ENCODE peak calls at places on chromosomes 12 and 14, in seven cellular contexts. G is neural progenitor cell, D is HepG2, Q is A549, C is prostate gland, E is BE2C, Z is sigmoid colon. F is an unnamed sample.

GRCh38 chr12:114213055-114213561 is 192.8 kb downstream of the TBX5 start:
- DNase-seq in D (no peak), Q (no peak), G (no peak), C (no peak), E (no peak), Z (no peak), F (no peak)

GRCh38 chr14:50542941-50543418 is 10.6 kb upstream of the MAP4K5 start:
- DNase-seq in D (peak; percentile 77), C (peak; percentile 44), G (peak; percentile 66), Z (no peak), E (peak; percentile 50), Q (peak; percentile 33), F (no peak)

GRCh38 chr12:50017047-50017446 is 8.2 kb downstream of the RACGAP1 start:
- DNase-seq in G (no peak), Q (no peak), Z (peak; percentile 92), C (no peak), D (no peak), E (no peak), F (no peak)

GRCh38 chr12:58540480-58541299 is 379.6 kb downstream of the LRIG3 start:
- DNase-seq in E (peak; percentile 65), G (peak; percentile 92), Q (peak; percentile 24), Z (peak; percentile 90), D (peak; percentile 60), C (peak; percentile 56), F (peak; percentile 40)

GRCh38 chr12:68804654-68805591 is 3.1 kb upstream of the MDM2 start:
- DNase-seq in G (no peak), C (no peak), Q (no peak), D (peak; percentile 88), Z (no peak), E (peak; percentile 10), F (no peak)

GRCh38 chr12:63862187-63863107 is 17.9 kb downstream of the SRGAP1 start:
- DNase-seq in Z (no peak), C (peak; percentile 24), Q (peak; percentile 67), E (no peak), D (peak; percentile 83), G (no peak), F (no peak)

GRCh38 chr14:75418779-75419768 is 8.7 kb upstream of the JDP2 start:
- DNase-seq in Z (no peak), Q (no peak), G (peak; percentile 78), C (peak; percentile 39), E (peak; percentile 28), D (no peak), F (no peak)

GRCh38 chr14:92924247-92924646 is 1.3 kb downstream of the CHGA start:
- DNase-seq in G (no peak), Q (no peak), Z (no peak), C (no peak), D (no peak), E (peak; percentile 53), F (no peak)

GRCh38 chr12:17954788-17955187 is 135.2 kb downstream of the RERGL start:
- DNase-seq in E (no peak), C (no peak), D (no peak), Q (peak; percentile 2), Z (no peak), G (peak; percentile 6), F (no peak)

GRCh38 chr14:102949801-102950451 is 27.5 kb downstream of the AMN start:
- DNase-seq in Z (peak; percentile 78), Q (no peak), C (peak; percentile 80), E (no peak), D (no peak), G (no peak), F (no peak)

GRCh38 chr14:105641075-105641937 is 114.9 kb downstream of the TMEM121 start:
- DNase-seq in G (no peak), D (no peak), E (no peak), C (no peak), Z (no peak), Q (no peak), F (no peak)

GRCh38 chr14:78253986-78254385 is 83.8 kb downstream of the NRXN3 start:
- DNase-seq in Z (no peak), Q (peak; percentile 36), C (no peak), G (no peak), E (no peak), D (no peak), F (peak; percentile 72)

GRCh38 chr14:25411933-25412757 is 362.2 kb upstream of the STXBP6 start:
- DNase-seq in G (peak; percentile 73), E (no peak), Q (no peak), Z (peak; percentile 69), C (no peak), D (no peak), F (no peak)

GRCh38 chr14:104091927-104092771 is 6.6 kb downstream of the ASPG start:
- DNase-seq in Z (no peak), Q (no peak), C (no peak), G (no peak), D (no peak), E (peak; percentile 7), F (no peak)

GRCh38 chr14:91278383-91278715 is 33.8 kb upstream of the GPR68 start:
- DNase-seq in C (no peak), E (no peak), Z (no peak), D (no peak), Q (no peak), G (no peak), F (no peak)

GRCh38 chr12:122140467-122141257 is 33.4 kb downstream of the IL31 start:
- DNase-seq in Z (no peak), Q (no peak), D (no peak), G (no peak), E (no peak), C (no peak), F (no peak)

GRCh38 chr14:57389646-57390036 is 745 bp upstream of the NAA30 start:
- DNase-seq in G (no peak), Q (no peak), Z (no peak), C (peak; percentile 7), E (no peak), D (no peak), F (no peak)

GRCh38 chr12:18403182-18403581 is 141.9 kb downstream of the PIK3C2G start:
- DNase-seq in G (no peak), E (no peak), Z (no peak), D (no peak), Q (no peak), C (no peak), F (no peak)

GRCh38 chr12:111431772-111432171 is 26.0 kb downstream of the SH2B3 start:
- DNase-seq in C (no peak), E (no peak), Z (no peak), Q (no peak), G (peak; percentile 57), D (no peak), F (no peak)

GRCh38 chr14:35261774-35262173 is 30.4 kb upstream of the PSMA6 start:
- DNase-seq in C (no peak), G (no peak), E (no peak), Q (no peak), Z (no peak), D (no peak), F (no peak)

GRCh38 chr12:6346942-6347341 is 5.1 kb upstream of the TNFRSF1A start:
- DNase-seq in Z (no peak), D (no peak), Q (no peak), G (no peak), C (no peak), E (no peak), F (no peak)

GRCh38 chr14:35331605-35332516 is 39.7 kb downstream of the PSMA6 start:
- DNase-seq in Q (no peak), E (no peak), C (peak; percentile 93), Z (no peak), G (no peak), D (peak; percentile 75), F (peak; percentile 50)

GRCh38 chr12:26425587-26426260 is 230.4 kb downstream of the SSPN start:
- DNase-seq in D (no peak), C (no peak), E (no peak), Q (no peak), G (no peak), Z (no peak), F (no peak)

GRCh38 chr12:47408171-47408871 is 297.5 kb downstream of the RPAP3 start:
- DNase-seq in Q (peak; percentile 22), E (no peak), Z (no peak), G (peak; percentile 39), D (peak; percentile 6), C (no peak), F (no peak)

GRCh38 chr12:1398673-1399072 is 195.7 kb downstream of the FBXL14 start:
- DNase-seq in C (no peak), E (no peak), Q (no peak), D (no peak), Z (no peak), G (no peak), F (no peak)

DNA sequence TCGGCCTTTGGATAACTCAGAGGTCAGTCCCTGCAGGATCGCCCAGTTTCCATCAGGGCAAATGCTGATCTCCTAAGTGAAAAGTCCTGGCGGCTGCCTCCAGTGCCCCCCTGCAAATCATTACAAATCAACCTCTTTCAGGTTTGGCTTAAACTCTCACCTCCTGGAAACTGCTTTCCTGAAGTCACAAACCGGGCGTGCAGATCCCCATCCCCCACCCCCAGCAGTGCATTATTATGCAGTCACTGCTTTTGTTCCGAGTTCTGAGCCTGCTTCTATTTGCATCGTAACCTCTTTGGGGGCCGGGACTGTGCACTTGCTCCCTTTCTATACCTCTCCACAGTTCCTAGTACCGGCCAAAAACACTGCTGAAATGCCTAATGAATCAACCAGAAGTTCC is at the start of gene USP44:
- DNase-seq in D (no peak), G (peak; percentile 83), C (no peak), Z (no peak), E (no peak), Q (no peak), F (no peak)
- H3K4me1 ChIP-seq in D (no peaks in the 10 kb centered on the region), G (peaks cover 36% of the 10 kb centered on the region), C (no peaks in the 10 kb centered on the region), Z (peaks cover 5% of the 10 kb centered on the region), E (no peaks in the 10 kb centered on the region), Q (no peaks in the 10 kb centered on the region), F (peaks cover 5% of the 10 kb centered on the region)

DNA sequence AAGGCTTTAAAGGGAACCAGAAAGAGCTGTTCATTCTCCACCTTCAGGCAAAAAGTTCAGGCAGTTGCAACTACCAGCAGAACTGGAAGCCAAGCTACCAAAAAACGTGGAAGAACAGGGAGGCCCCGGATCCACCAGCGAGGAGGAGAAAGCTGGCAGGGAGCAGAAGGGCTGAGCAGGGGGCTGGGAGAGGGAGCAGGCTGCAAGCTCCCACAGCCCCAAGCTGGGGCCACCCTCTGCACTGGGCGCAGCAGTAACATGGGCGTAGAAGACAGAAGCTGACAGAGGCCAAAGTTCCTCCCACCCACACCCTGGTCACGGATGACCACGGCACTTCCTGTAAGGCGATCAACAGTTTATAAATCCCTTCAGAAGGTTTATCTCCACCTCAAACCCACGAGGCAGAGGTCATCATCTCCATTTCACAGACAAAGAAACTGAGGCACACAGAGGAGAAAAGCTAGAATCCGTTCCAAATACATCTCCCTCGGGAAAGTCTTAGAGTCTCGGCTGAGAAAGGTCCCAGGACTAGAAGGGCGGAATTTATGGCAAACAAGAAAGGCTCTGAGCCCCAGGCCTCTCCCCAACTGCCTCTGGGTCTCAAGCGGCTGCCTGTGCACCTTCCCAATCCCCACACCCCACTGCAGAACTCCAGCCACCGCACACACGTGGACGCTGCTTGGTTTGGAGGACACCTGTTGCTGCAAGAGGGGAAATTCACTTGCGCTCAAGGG is 1.8 kb downstream of the CCDC85C start:
- DNase-seq in G (peak; percentile 30), Q (no peak), C (peak; percentile 23), Z (peak; percentile 81), D (peak; percentile 31), E (no peak), F (no peak)
- H3K4me1 ChIP-seq in G (peaks cover 58% of the 10 kb centered on the region), Q (peaks cover 65% of the 10 kb centered on the region), C (peaks cover 13% of the 10 kb centered on the region), Z (peaks cover 53% of the 10 kb centered on the region), D (peaks cover 60% of the 10 kb centered on the region), E (peaks cover 40% of the 10 kb centered on the region), F (peaks cover 33% of the 10 kb centered on the region)

GRCh38 chr12:104578453-104578852 is 121.7 kb downstream of the CHST11 start:
- DNase-seq in E (no peak), C (no peak), G (peak; percentile 11), Z (no peak), Q (peak; percentile 55), D (no peak), F (no peak)
- H3K4me1 ChIP-seq in E (peaks cover 32% of the 10 kb centered on the region), C (no peaks in the 10 kb centered on the region), G (no peaks in the 10 kb centered on the region), Z (no peaks in the 10 kb centered on the region), Q (peaks cover 53% of the 10 kb centered on the region), D (no peaks in the 10 kb centered on the region), F (peaks cover 6% of the 10 kb centered on the region)

GRCh38 chr12:106141452-106141851 is 2.7 kb upstream of the NUAK1 start:
- DNase-seq in G (no peak), D (no peak), Q (no peak), E (no peak), C (no peak), Z (no peak), F (no peak)
- H3K4me1 ChIP-seq in G (peaks cover 37% of the 10 kb centered on the region), D (peaks cover 27% of the 10 kb centered on the region), Q (peaks cover 42% of the 10 kb centered on the region), E (no peaks in the 10 kb centered on the region), C (no peaks in the 10 kb centered on the region), Z (peaks cover 22% of the 10 kb centered on the region), F (peaks cover 30% of the 10 kb centered on the region)

F was measured in keratinocyte.